ENCODE peak calls at places on chromosome 2, in nine cellular contexts. One of them, this sample, is unnamed.

GRCh38 chr2:118832791-118833715 is 14.4 kb downstream of the EN1 start:
- DNase-seq in T-cell: no peak
- DNase-seq in activated CD4-positive, alpha-beta T cell treated with anti-CD3 and anti-CD28 coated beads, Interleukin-2, amount 50 U/mL, for 1 hour: no peak
- DNase-seq in RWPE1: no peak
- DNase-seq in epithelial cell of esophagus: no peak
- DNase-seq in stimulated activated CD8-positive, alpha-beta memory T cell treated with anti-CD3 and anti-CD28 coated beads, Interleukin-15, amount 100 ng/mL, for 24 hours: no peak
- DNase-seq in SJSA1: no peak
- DNase-seq in AG08396: no peak
- DNase-seq in foreskin fibroblast: no peak
- DNase-seq in this sample: no peak

GRCh38 chr2:71071681-71072398 is 3.4 kb downstream of the NAGK start:
- DNase-seq in foreskin fibroblast: no peak
- DNase-seq in RWPE1: no peak
- DNase-seq in stimulated activated CD8-positive, alpha-beta memory T cell treated with anti-CD3 and anti-CD28 coated beads, Interleukin-15, amount 100 ng/mL, for 24 hours: no peak
- DNase-seq in activated CD4-positive, alpha-beta T cell treated with anti-CD3 and anti-CD28 coated beads, Interleukin-2, amount 50 U/mL, for 1 hour: peak
- DNase-seq in epithelial cell of esophagus: peak
- DNase-seq in SJSA1: no peak
- DNase-seq in T-cell: peak
- DNase-seq in AG08396: no peak
- DNase-seq in this sample: no peak

GRCh38 chr2:54074636-54075341 is 40.6 kb upstream of the ACYP2 start:
- DNase-seq in T-cell: no peak
- DNase-seq in stimulated activated CD8-positive, alpha-beta memory T cell treated with anti-CD3 and anti-CD28 coated beads, Interleukin-15, amount 100 ng/mL, for 24 hours: no peak
- DNase-seq in RWPE1: no peak
- DNase-seq in foreskin fibroblast: no peak
- DNase-seq in SJSA1: peak
- DNase-seq in epithelial cell of esophagus: peak
- DNase-seq in activated CD4-positive, alpha-beta T cell treated with anti-CD3 and anti-CD28 coated beads, Interleukin-2, amount 50 U/mL, for 1 hour: no peak
- DNase-seq in AG08396: no peak
- DNase-seq in this sample: no peak

GRCh38 chr2:174683392-174683759 is 80.9 kb downstream of the CHRNA1 start:
- DNase-seq in epithelial cell of esophagus: peak
- DNase-seq in activated CD4-positive, alpha-beta T cell treated with anti-CD3 and anti-CD28 coated beads, Interleukin-2, amount 50 U/mL, for 1 hour: peak
- DNase-seq in T-cell: peak
- DNase-seq in stimulated activated CD8-positive, alpha-beta memory T cell treated with anti-CD3 and anti-CD28 coated beads, Interleukin-15, amount 100 ng/mL, for 24 hours: no peak
- DNase-seq in AG08396: peak
- DNase-seq in SJSA1: no peak
- DNase-seq in foreskin fibroblast: no peak
- DNase-seq in RWPE1: peak
- DNase-seq in this sample: peak

GRCh38 chr2:21607568-21607967 is 483.8 kb downstream of the TDRD15 start:
- DNase-seq in foreskin fibroblast: no peak
- DNase-seq in T-cell: no peak
- DNase-seq in AG08396: no peak
- DNase-seq in SJSA1: no peak
- DNase-seq in stimulated activated CD8-positive, alpha-beta memory T cell treated with anti-CD3 and anti-CD28 coated beads, Interleukin-15, amount 100 ng/mL, for 24 hours: no peak
- DNase-seq in RWPE1: no peak
- DNase-seq in activated CD4-positive, alpha-beta T cell treated with anti-CD3 and anti-CD28 coated beads, Interleukin-2, amount 50 U/mL, for 1 hour: no peak
- DNase-seq in epithelial cell of esophagus: no peak
- DNase-seq in this sample: no peak

GRCh38 chr2:166382448-166382847 is 6.7 kb upstream of the SCN9A start:
- DNase-seq in foreskin fibroblast: no peak
- DNase-seq in activated CD4-positive, alpha-beta T cell treated with anti-CD3 and anti-CD28 coated beads, Interleukin-2, amount 50 U/mL, for 1 hour: no peak
- DNase-seq in SJSA1: no peak
- DNase-seq in RWPE1: no peak
- DNase-seq in T-cell: no peak
- DNase-seq in AG08396: no peak
- DNase-seq in stimulated activated CD8-positive, alpha-beta memory T cell treated with anti-CD3 and anti-CD28 coated beads, Interleukin-15, amount 100 ng/mL, for 24 hours: no peak
- DNase-seq in epithelial cell of esophagus: no peak
- DNase-seq in this sample: no peak

GRCh38 chr2:160054984-160055725 is 7.3 kb downstream of the PLA2R1 start:
- DNase-seq in AG08396: no peak
- DNase-seq in stimulated activated CD8-positive, alpha-beta memory T cell treated with anti-CD3 and anti-CD28 coated beads, Interleukin-15, amount 100 ng/mL, for 24 hours: no peak
- DNase-seq in RWPE1: no peak
- DNase-seq in activated CD4-positive, alpha-beta T cell treated with anti-CD3 and anti-CD28 coated beads, Interleukin-2, amount 50 U/mL, for 1 hour: no peak
- DNase-seq in T-cell: no peak
- DNase-seq in SJSA1: no peak
- DNase-seq in epithelial cell of esophagus: peak
- DNase-seq in foreskin fibroblast: peak
- DNase-seq in this sample: no peak

GRCh38 chr2:159010340-159010739 is 41.9 kb downstream of the TANC1 start:
- DNase-seq in T-cell: no peak
- DNase-seq in RWPE1: no peak
- DNase-seq in SJSA1: peak
- DNase-seq in epithelial cell of esophagus: peak
- DNase-seq in stimulated activated CD8-positive, alpha-beta memory T cell treated with anti-CD3 and anti-CD28 coated beads, Interleukin-15, amount 100 ng/mL, for 24 hours: no peak
- DNase-seq in foreskin fibroblast: peak
- DNase-seq in activated CD4-positive, alpha-beta T cell treated with anti-CD3 and anti-CD28 coated beads, Interleukin-2, amount 50 U/mL, for 1 hour: no peak
- DNase-seq in AG08396: peak
- DNase-seq in this sample: peak

GRCh38 chr2:227370791-227371312 is 8.3 kb downstream of the TM4SF20 start:
- DNase-seq in RWPE1: no peak
- DNase-seq in SJSA1: peak
- DNase-seq in epithelial cell of esophagus: peak
- DNase-seq in activated CD4-positive, alpha-beta T cell treated with anti-CD3 and anti-CD28 coated beads, Interleukin-2, amount 50 U/mL, for 1 hour: no peak
- DNase-seq in stimulated activated CD8-positive, alpha-beta memory T cell treated with anti-CD3 and anti-CD28 coated beads, Interleukin-15, amount 100 ng/mL, for 24 hours: no peak
- DNase-seq in T-cell: no peak
- DNase-seq in AG08396: no peak
- DNase-seq in foreskin fibroblast: peak
- DNase-seq in this sample: no peak

GRCh38 chr2:96359310-96359709 is 23.7 kb downstream of the NCAPH start:
- DNase-seq in SJSA1: no peak
- DNase-seq in foreskin fibroblast: no peak
- DNase-seq in activated CD4-positive, alpha-beta T cell treated with anti-CD3 and anti-CD28 coated beads, Interleukin-2, amount 50 U/mL, for 1 hour: peak
- DNase-seq in AG08396: no peak
- DNase-seq in epithelial cell of esophagus: no peak
- DNase-seq in stimulated activated CD8-positive, alpha-beta memory T cell treated with anti-CD3 and anti-CD28 coated beads, Interleukin-15, amount 100 ng/mL, for 24 hours: no peak
- DNase-seq in RWPE1: no peak
- DNase-seq in T-cell: peak
- DNase-seq in this sample: no peak

GRCh38 chr2:112065966-112066365 is 10.9 kb downstream of the TMEM87B start:
- DNase-seq in stimulated activated CD8-positive, alpha-beta memory T cell treated with anti-CD3 and anti-CD28 coated beads, Interleukin-15, amount 100 ng/mL, for 24 hours: no peak
- DNase-seq in foreskin fibroblast: peak
- DNase-seq in activated CD4-positive, alpha-beta T cell treated with anti-CD3 and anti-CD28 coated beads, Interleukin-2, amount 50 U/mL, for 1 hour: no peak
- DNase-seq in T-cell: no peak
- DNase-seq in RWPE1: peak
- DNase-seq in AG08396: peak
- DNase-seq in SJSA1: no peak
- DNase-seq in epithelial cell of esophagus: peak
- DNase-seq in this sample: peak

GRCh38 chr2:96937586-96937985 is 48.8 kb downstream of the FAM178B start:
- DNase-seq in AG08396: no peak
- DNase-seq in epithelial cell of esophagus: no peak
- DNase-seq in SJSA1: no peak
- DNase-seq in activated CD4-positive, alpha-beta T cell treated with anti-CD3 and anti-CD28 coated beads, Interleukin-2, amount 50 U/mL, for 1 hour: no peak
- DNase-seq in T-cell: no peak
- DNase-seq in stimulated activated CD8-positive, alpha-beta memory T cell treated with anti-CD3 and anti-CD28 coated beads, Interleukin-15, amount 100 ng/mL, for 24 hours: no peak
- DNase-seq in foreskin fibroblast: no peak
- DNase-seq in RWPE1: no peak
- DNase-seq in this sample: no peak

GRCh38 chr2:221166283-221166682 is 405.8 kb downstream of the EPHA4 start:
- DNase-seq in activated CD4-positive, alpha-beta T cell treated with anti-CD3 and anti-CD28 coated beads, Interleukin-2, amount 50 U/mL, for 1 hour: no peak
- DNase-seq in stimulated activated CD8-positive, alpha-beta memory T cell treated with anti-CD3 and anti-CD28 coated beads, Interleukin-15, amount 100 ng/mL, for 24 hours: no peak
- DNase-seq in T-cell: no peak
- DNase-seq in epithelial cell of esophagus: no peak
- DNase-seq in foreskin fibroblast: peak
- DNase-seq in AG08396: no peak
- DNase-seq in RWPE1: no peak
- DNase-seq in SJSA1: no peak
- DNase-seq in this sample: no peak

GRCh38 chr2:73415906-73416305 is 30.3 kb downstream of the ALMS1 start:
- DNase-seq in SJSA1: no peak
- DNase-seq in AG08396: peak
- DNase-seq in RWPE1: peak
- DNase-seq in T-cell: no peak
- DNase-seq in stimulated activated CD8-positive, alpha-beta memory T cell treated with anti-CD3 and anti-CD28 coated beads, Interleukin-15, amount 100 ng/mL, for 24 hours: no peak
- DNase-seq in foreskin fibroblast: peak
- DNase-seq in epithelial cell of esophagus: no peak
- DNase-seq in activated CD4-positive, alpha-beta T cell treated with anti-CD3 and anti-CD28 coated beads, Interleukin-2, amount 50 U/mL, for 1 hour: no peak
- DNase-seq in this sample: no peak

GRCh38 chr2:20702563-20702962 is 35.6 kb downstream of the GDF7 start:
- DNase-seq in T-cell: no peak
- DNase-seq in foreskin fibroblast: peak
- DNase-seq in AG08396: peak
- DNase-seq in RWPE1: no peak
- DNase-seq in SJSA1: no peak
- DNase-seq in epithelial cell of esophagus: no peak
- DNase-seq in activated CD4-positive, alpha-beta T cell treated with anti-CD3 and anti-CD28 coated beads, Interleukin-2, amount 50 U/mL, for 1 hour: no peak
- DNase-seq in stimulated activated CD8-positive, alpha-beta memory T cell treated with anti-CD3 and anti-CD28 coated beads, Interleukin-15, amount 100 ng/mL, for 24 hours: no peak
- DNase-seq in this sample: no peak

GRCh38 chr2:233713262-233713615 is 532 bp downstream of the UGT1A5 start:
- DNase-seq in AG08396: no peak
- DNase-seq in stimulated activated CD8-positive, alpha-beta memory T cell treated with anti-CD3 and anti-CD28 coated beads, Interleukin-15, amount 100 ng/mL, for 24 hours: no peak
- DNase-seq in SJSA1: no peak
- DNase-seq in RWPE1: no peak
- DNase-seq in epithelial cell of esophagus: no peak
- DNase-seq in foreskin fibroblast: no peak
- DNase-seq in T-cell: no peak
- DNase-seq in activated CD4-positive, alpha-beta T cell treated with anti-CD3 and anti-CD28 coated beads, Interleukin-2, amount 50 U/mL, for 1 hour: no peak
- DNase-seq in this sample: no peak